ENCODE peak calls at places on chromosomes 7 and 10, in six cellular contexts. B, X, S, G, E and Y are unnamed samples.

GRCh38 chr10:110414563-110415309 is 83.0 kb upstream of the DUSP5 start:
- DNase-seq in B (peak; percentile 30), X (no peak), S (no peak), G (peak; percentile 40), E (no peak), Y (peak; percentile 88)

GRCh38 chr7:152859781-152860191 is 100.2 kb downstream of the ACTR3B start:
- DNase-seq in B (no peak), X (no peak), S (no peak), G (no peak), E (no peak), Y (no peak)

GRCh38 chr7:81195033-81195432 is 276.2 kb upstream of the SEMA3C start:
- DNase-seq in B (no peak), X (no peak), S (peak; percentile 74), G (no peak), E (no peak), Y (no peak)

GRCh38 chr10:14603539-14604102 is 171.1 kb downstream of the FAM107B start:
- DNase-seq in B (peak; percentile 44), X (no peak), S (no peak), G (no peak), E (peak; percentile 31), Y (no peak)

GRCh38 chr7:130430841-130431713 is 9.7 kb downstream of the CEP41 start:
- DNase-seq in B (peak; percentile 18), X (no peak), S (peak; percentile 86), G (peak; percentile 65), E (no peak), Y (no peak)

GRCh38 chr10:77220150-77220549 is 417.5 kb downstream of the KCNMA1 start:
- DNase-seq in B (no peak), X (no peak), S (no peak), G (no peak), E (no peak), Y (no peak)

GRCh38 chr7:4205828-4206227 is 476.3 kb upstream of the FOXK1 start:
- DNase-seq in B (no peak), X (no peak), S (no peak), G (no peak), E (no peak), Y (no peak)

GRCh38 chr7:23594879-23595604 is 2.1 kb upstream of the CCDC126 start:
- DNase-seq in B (no peak), X (no peak), S (no peak), G (no peak), E (no peak), Y (no peak)

GRCh38 chr10:3395487-3395886 is 222.9 kb upstream of the PITRM1 start:
- DNase-seq in B (peak; percentile 57), X (no peak), S (no peak), G (no peak), E (no peak), Y (no peak)

GRCh38 chr10:7258948-7259523 is 151.8 kb downstream of the SFMBT2 start:
- DNase-seq in B (no peak), X (no peak), S (no peak), G (no peak), E (no peak), Y (no peak)

GRCh38 chr10:103727546-103727963 is 127.8 kb downstream of the SH3PXD2A start:
- DNase-seq in B (no peak), X (no peak), S (no peak), G (no peak), E (peak; percentile 44), Y (no peak)

GRCh38 chr7:138854115-138854645 is 56.2 kb upstream of the ATP6V0A4 start:
- DNase-seq in B (no peak), X (no peak), S (no peak), G (no peak), E (no peak), Y (no peak)

GRCh38 chr7:50497068-50497642 is 47.0 kb upstream of the FIGNL1 start:
- DNase-seq in B (no peak), X (no peak), S (peak; percentile 12), G (peak; percentile 73), E (no peak), Y (no peak)

GRCh38 chr7:20834656-20835055 is 48.0 kb upstream of the SP8 start:
- DNase-seq in B (no peak), X (no peak), S (no peak), G (no peak), E (no peak), Y (no peak)

GRCh38 chr7:138097064-138097741 is 20.9 kb downstream of the AKR1D1 start:
- DNase-seq in B (peak; percentile 71), X (no peak), S (no peak), G (peak; percentile 59), E (no peak), Y (no peak)

GRCh38 chr10:129727495-129727894 is 236.6 kb downstream of the EBF3 start:
- DNase-seq in B (no peak), X (no peak), S (no peak), G (no peak), E (no peak), Y (no peak)

GRCh38 chr7:32937344-32938174 is 19.7 kb upstream of the FKBP9 start:
- DNase-seq in B (peak; percentile 55), X (no peak), S (peak; percentile 61), G (no peak), E (peak; percentile 38), Y (no peak)

GRCh38 chr10:13056461-13057077 is 43.4 kb upstream of the OPTN start:
- DNase-seq in B (no peak), X (no peak), S (peak; percentile 16), G (peak; percentile 29), E (no peak), Y (no peak)

GRCh38 chr10:122469848-122470247 is 8.5 kb downstream of the HTRA1 start:
- DNase-seq in B (no peak), X (no peak), S (no peak), G (no peak), E (no peak), Y (no peak)

GRCh38 chr7:31192996-31193395 is 140.9 kb downstream of the ADCYAP1R1 start:
- DNase-seq in B (peak; percentile 70), X (no peak), S (peak; percentile 16), G (peak; percentile 45), E (peak; percentile 24), Y (peak; percentile 68)

GRCh38 chr7:131194070-131194865 is 133.4 kb upstream of the MKLN1 start:
- DNase-seq in B (no peak), X (no peak), S (no peak), G (no peak), E (no peak), Y (no peak)

GRCh38 chr10:28282341-28282740 is 20.5 kb downstream of the MPP7 start:
- DNase-seq in B (no peak), X (no peak), S (no peak), G (no peak), E (no peak), Y (no peak)

GRCh38 chr10:28279878-28280277 is 23.0 kb downstream of the MPP7 start:
- DNase-seq in B (no peak), X (no peak), S (no peak), G (no peak), E (no peak), Y (no peak)

GRCh38 chr10:28283251-28283650 is 19.6 kb downstream of the MPP7 start:
- DNase-seq in B (no peak), X (no peak), S (no peak), G (no peak), E (no peak), Y (no peak)

GRCh38 chr10:28280652-28281051 is 22.2 kb downstream of the MPP7 start:
- DNase-seq in B (no peak), X (no peak), S (peak; percentile 51), G (peak; percentile 42), E (no peak), Y (no peak)

GRCh38 chr10:28281726-28282325 is 21.0 kb downstream of the MPP7 start:
- DNase-seq in B (peak; percentile 56), X (no peak), S (no peak), G (no peak), E (no peak), Y (no peak)
- H3K27ac ChIP-seq in B (peak overlapping the region; percentile 82), X (no peak overlapping the region), S (no peak overlapping the region), G (no peak overlapping the region), E (peak overlapping the region; percentile 82), Y (no peak overlapping the region)

GRCh38 chr10:35632027-35632426 is 10.1 kb downstream of the FZD8 start:
- DNase-seq in B (no peak), X (no peak), S (no peak), G (no peak), E (no peak), Y (no peak)
- TF ChIP-seq CTCF in B (no peak), X (no peak), S (no peak), G (no peak), E (no peak), Y (peak; percentile 51)

DNA sequence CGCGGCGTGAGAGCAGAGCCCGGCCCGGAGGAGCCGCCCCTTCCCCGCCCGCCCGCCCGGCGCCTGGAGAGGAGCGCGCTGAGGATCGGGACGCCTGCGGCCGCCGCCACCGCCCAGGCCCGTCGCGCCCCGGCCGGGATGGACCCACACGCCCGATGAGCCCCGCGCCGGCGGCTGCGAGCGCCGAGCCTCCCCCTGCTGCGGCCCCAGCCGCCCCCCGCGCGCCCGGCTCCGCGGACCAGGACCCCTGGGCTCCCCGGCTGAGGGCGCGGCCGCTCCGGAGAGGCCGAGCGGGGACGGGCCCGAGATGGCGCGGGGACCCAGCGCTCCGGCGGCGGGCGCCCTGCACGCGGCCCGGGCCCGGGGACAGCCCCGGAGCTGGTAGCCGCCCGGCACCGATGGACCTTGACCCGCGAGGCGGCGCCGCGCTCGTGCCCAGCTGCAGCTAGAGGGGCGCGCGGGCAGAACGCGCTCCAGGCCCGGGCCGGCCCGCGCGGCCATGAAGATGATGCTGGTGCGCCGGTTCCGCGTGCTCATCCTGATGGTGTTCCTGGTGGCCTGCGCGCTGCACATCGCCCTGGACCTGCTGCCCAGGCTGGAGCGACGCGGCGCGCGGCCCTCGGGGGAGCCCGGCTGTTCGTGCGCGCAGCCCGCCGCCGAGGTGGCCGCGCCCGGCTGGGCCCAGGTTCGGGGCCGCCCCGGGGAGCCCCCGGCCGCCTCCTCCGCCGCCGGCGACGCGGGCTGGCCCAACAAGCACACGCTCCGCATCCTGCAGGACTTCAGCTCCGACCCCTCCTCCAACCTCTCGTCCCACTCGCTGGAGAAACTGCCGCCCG is 548 bp downstream of the FAM20C start:
- DNase-seq in B (peak; percentile 57), X (no peak), S (peak; percentile 21), G (no peak), E (no peak), Y (no peak)
- H3K27me3 ChIP-seq in B (no peaks in the 10 kb centered on the region), X (no peaks in the 10 kb centered on the region), S (no peaks in the 10 kb centered on the region), G (no peaks in the 10 kb centered on the region), E (no peaks in the 10 kb centered on the region), Y (no peaks in the 10 kb centered on the region)

GRCh38 chr7:44104880-44105771 is 981 bp downstream of the AEBP1 start:
- DNase-seq in B (no peak), X (no peak), S (peak; percentile 46), G (peak; percentile 34), E (no peak), Y (no peak)

GRCh38 chr7:44103566-44103940 is 592 bp upstream of the AEBP1 start:
- DNase-seq in B (no peak), X (no peak), S (no peak), G (no peak), E (no peak), Y (no peak)

GRCh38 chr7:44102846-44103565 is 1.1 kb upstream of the AEBP1 start:
- DNase-seq in B (no peak), X (no peak), S (no peak), G (no peak), E (no peak), Y (no peak)

GRCh38 chr7:44105832-44106231 is 1.7 kb downstream of the AEBP1 start:
- DNase-seq in B (no peak), X (no peak), S (no peak), G (no peak), E (no peak), Y (no peak)

GRCh38 chr7:44103941-44104879 is at the start of gene AEBP1:
- DNase-seq in B (no peak), X (no peak), S (no peak), G (no peak), E (peak; percentile 62), Y (no peak)
- H3K27ac ChIP-seq in B (peak within 1 kb of the TSS; percentile 36), X (peak within 1 kb of the TSS; percentile 91), S (no peak within 1 kb of the TSS), G (no peak within 1 kb of the TSS), E (peak within 1 kb of the TSS; percentile 58), Y (no peak within 1 kb of the TSS)